ENCODE peak calls at places on chromosomes 2 and 18, in six cellular contexts. U is posterior cingulate gyrus, F is ureter, B is GM04504, Q is T-helper 17 cell, I is non-pigmented ciliary epithelial cell. D is an unnamed sample.
A peak's percentile ranks its signal among the peaks of the same experiment; 100 is the strongest.

GRCh38 chr2:70498054-70498453 is 55.6 kb downstream of the TGFA start:
- DNase-seq in U (no peak), F (no peak), B (no peak), Q (no peak), I (no peak), D (no peak)

GRCh38 chr2:228767196-228767595 is 503.9 kb downstream of the PID1 start:
- DNase-seq in U (no peak), F (no peak), B (peak; percentile 1), Q (no peak), I (peak; percentile 46), D (no peak)

GRCh38 chr2:95728878-95729511 is 137.2 kb downstream of the TRIM43 start:
- DNase-seq in U (peak; percentile 73), F (peak; percentile 77), B (peak; percentile 67), Q (no peak), I (peak; percentile 69), D (peak; percentile 70)

GRCh38 chr18:75074196-75075015 is 134.5 kb downstream of the PTGR3 start:
- DNase-seq in U (no peak), F (no peak), B (no peak), Q (no peak), I (no peak), D (no peak)

GRCh38 chr18:23071285-23071684 is 64.0 kb upstream of the CABLES1 start:
- DNase-seq in U (no peak), F (peak; percentile 57), B (no peak), Q (peak; percentile 56), I (no peak), D (no peak)

GRCh38 chr2:111667542-111668273 is 216.3 kb downstream of the ANAPC1 start:
- DNase-seq in U (no peak), F (peak; percentile 57), B (peak; percentile 59), Q (no peak), I (no peak), D (no peak)

GRCh38 chr18:23982154-23983071 is 32.1 kb upstream of the TTC39C start:
- DNase-seq in U (peak; percentile 16), F (peak; percentile 74), B (peak; percentile 32), Q (no peak), I (peak; percentile 15), D (no peak)

GRCh38 chr2:239293450-239294430 is 107.1 kb downstream of the HDAC4 start:
- DNase-seq in U (peak; percentile 3), F (no peak), B (no peak), Q (peak; percentile 27), I (no peak), D (peak; percentile 2)

GRCh38 chr2:1727101-1727771 is 17.1 kb downstream of the PXDN start:
- DNase-seq in U (no peak), F (peak; percentile 41), B (no peak), Q (no peak), I (no peak), D (peak; percentile 1)

GRCh38 chr18:79681484-79682387 is 2.1 kb downstream of the CTDP1 start:
- DNase-seq in U (no peak), F (no peak), B (no peak), Q (peak; percentile 42), I (no peak), D (no peak)

GRCh38 chr2:156649596-156649995 is 213.4 kb downstream of the GPD2 start:
- DNase-seq in U (no peak), F (no peak), B (no peak), Q (no peak), I (no peak), D (no peak)

GRCh38 chr18:49812321-49813070 is 837 bp downstream of the ACAA2 start:
- DNase-seq in U (no peak), F (no peak), B (peak; percentile 3), Q (no peak), I (no peak), D (no peak)

GRCh38 chr2:64311948-64312621 is 141.9 kb upstream of the LGALSL start:
- DNase-seq in U (peak; percentile 81), F (peak; percentile 72), B (peak; percentile 78), Q (no peak), I (peak; percentile 69), D (peak; percentile 79)

GRCh38 chr2:96084006-96084857 is 32.1 kb downstream of the ADRA2B start:
- DNase-seq in U (peak; percentile 1), F (peak; percentile 29), B (no peak), Q (no peak), I (no peak), D (no peak)

GRCh38 chr18:21179590-21180220 is 62.3 kb upstream of the GREB1L start:
- DNase-seq in U (peak; percentile 41), F (peak; percentile 52), B (peak; percentile 46), Q (peak; percentile 33), I (no peak), D (peak; percentile 33)

GRCh38 chr18:63140997-63141776 is 178.4 kb downstream of the BCL2 start:
- DNase-seq in U (no peak), F (no peak), B (no peak), Q (no peak), I (no peak), D (no peak)

GRCh38 chr18:75280427-75281280 is 70.1 kb downstream of the TSHZ1 start:
- DNase-seq in U (no peak), F (no peak), B (no peak), Q (no peak), I (no peak), D (no peak)

GRCh38 chr2:109254174-109254904 is 125.3 kb downstream of the SH3RF3 start:
- DNase-seq in U (no peak), F (no peak), B (no peak), Q (no peak), I (no peak), D (no peak)

GRCh38 chr18:79919089-79919488 is 32.4 kb downstream of the SLC66A2 start:
- DNase-seq in U (peak; percentile 5), F (peak; percentile 37), B (no peak), Q (no peak), I (no peak), D (no peak)

GRCh38 chr2:137367361-137367760 is 596.9 kb upstream of the HNMT start:
- DNase-seq in U (no peak), F (no peak), B (no peak), Q (no peak), I (no peak), D (no peak)

GRCh38 chr2:159454185-159454584 is 162.2 kb downstream of the BAZ2B start:
- DNase-seq in U (no peak), F (no peak), B (no peak), Q (no peak), I (no peak), D (no peak)

GRCh38 chr2:25098558-25099486 is 56.9 kb downstream of the EFR3B start:
- DNase-seq in U (no peak), F (no peak), B (no peak), Q (no peak), I (no peak), D (no peak)

GRCh38 chr18:31942301-31942998 is 478 bp downstream of the TRAPPC8 start:
- DNase-seq in U (no peak), F (no peak), B (peak; percentile 19), Q (no peak), I (no peak), D (peak; percentile 25)

GRCh38 chr2:232330068-232330999 is 48.2 kb upstream of the ALPP start:
- DNase-seq in U (no peak), F (no peak), B (no peak), Q (no peak), I (no peak), D (peak; percentile 38)

GRCh38 chr2:168515502-168515901 is 59.4 kb downstream of the CERS6 start:
- DNase-seq in U (no peak), F (no peak), B (peak; percentile 82), Q (no peak), I (peak; percentile 55), D (no peak)

GRCh38 chr18:2442726-2443275 is 128.5 kb downstream of the METTL4 start:
- DNase-seq in U (no peak), F (no peak), B (no peak), Q (no peak), I (no peak), D (no peak)

GRCh38 chr2:178858896-178859628 is 51.8 kb upstream of the TTN start:
- DNase-seq in U (no peak), F (no peak), B (no peak), Q (no peak), I (no peak), D (no peak)

GRCh38 chr2:26647981-26648380 is 6.8 kb upstream of the CIB4 start:
- DNase-seq in U (no peak), F (no peak), B (no peak), Q (no peak), I (no peak), D (no peak)

GRCh38 chr18:4399929-4400328 is 55.2 kb downstream of the DLGAP1 start:
- DNase-seq in U (no peak), F (no peak), B (no peak), Q (no peak), I (no peak), D (no peak)

GRCh38 chr2:220959391-220959802 is 612.7 kb downstream of the EPHA4 start:
- DNase-seq in U (no peak), F (no peak), B (no peak), Q (no peak), I (no peak), D (no peak)